ENCODE peak calls at places on chromosomes 2 and 18, in nine cellular contexts. B, D, C, H, M, I, V, A and O are unnamed samples.

GRCh38 chr2:95314964-95315611 is 17.9 kb downstream of the KCNIP3 start:
- DNase-seq in B (peak), D (peak), C (peak), H (peak), M (no peak), I (peak), V (peak), A (no peak), O (peak)

GRCh38 chr18:61965306-61965705 is 72.5 kb upstream of the RNF152 start:
- DNase-seq in B (no peak), D (no peak), C (no peak), H (no peak), M (no peak), I (no peak), V (no peak), A (no peak), O (no peak)

GRCh38 chr2:174145827-174146226 is 102.5 kb downstream of the OLA1 start:
- DNase-seq in B (no peak), D (no peak), C (peak), H (no peak), M (no peak), I (no peak), V (peak), A (no peak), O (no peak)

GRCh38 chr2:61911510-61911909 is 6.0 kb downstream of the COMMD1 start:
- DNase-seq in B (no peak), D (no peak), C (peak), H (no peak), M (no peak), I (no peak), V (no peak), A (no peak), O (no peak)

GRCh38 chr2:189783451-189783926 is 650 bp downstream of the ORMDL1 start:
- DNase-seq in B (no peak), D (no peak), C (peak), H (no peak), M (no peak), I (no peak), V (peak), A (peak), O (no peak)

GRCh38 chr18:9755603-9756002 is 47.5 kb downstream of the RAB31 start:
- DNase-seq in B (peak), D (no peak), C (no peak), H (no peak), M (no peak), I (no peak), V (no peak), A (no peak), O (no peak)

GRCh38 chr2:8584174-8585066 is 97.4 kb upstream of the ID2 start:
- DNase-seq in B (no peak), D (no peak), C (no peak), H (no peak), M (no peak), I (no peak), V (no peak), A (no peak), O (no peak)

GRCh38 chr2:175461839-175462238 is 280.3 kb upstream of the ATP5MC3 start:
- DNase-seq in B (no peak), D (no peak), C (no peak), H (no peak), M (no peak), I (no peak), V (no peak), A (peak), O (no peak)

GRCh38 chr2:239793851-239794250 is 231.3 kb downstream of the NDUFA10 start:
- DNase-seq in B (no peak), D (no peak), C (no peak), H (no peak), M (peak), I (no peak), V (no peak), A (no peak), O (no peak)

GRCh38 chr18:1760901-1761300 is 810.4 kb downstream of the METTL4 start:
- DNase-seq in B (no peak), D (no peak), C (no peak), H (no peak), M (no peak), I (no peak), V (no peak), A (no peak), O (peak)